ENCODE peak calls at places on chromosomes 2 and 18, in nine cellular contexts. K, Y, A, X, E, W, L, V and O are unnamed samples.
A peak's percentile ranks its signal among the peaks of the same experiment; 100 is the strongest.

GRCh38 chr2:65024149-65024829 is 31.9 kb upstream of the CEP68 start:
- DNase-seq in V (no peak), A (peak; percentile 84), X (no peak), W (peak; percentile 69), E (no peak), L (no peak), Y (no peak), K (no peak), O (no peak)

GRCh38 chr18:23627325-23627724 is 35.4 kb downstream of the ANKRD29 start:
- DNase-seq in L (no peak), Y (no peak), X (no peak), K (peak; percentile 17), E (no peak), V (peak; percentile 81), A (no peak), W (no peak), O (no peak)

GRCh38 chr2:8725838-8726237 is 44.0 kb downstream of the ID2 start:
- DNase-seq in V (no peak), W (no peak), A (no peak), K (no peak), L (no peak), X (no peak), E (no peak), Y (no peak), O (no peak)

GRCh38 chr2:11100130-11100529 is 55.1 kb upstream of the SLC66A3 start:
- DNase-seq in X (no peak), V (no peak), K (no peak), E (no peak), W (no peak), A (no peak), Y (no peak), L (no peak), O (no peak)

GRCh38 chr18:5895300-5895885 is at the start of gene TMEM200C:
- DNase-seq in E (peak; percentile 36), X (peak; percentile 34), K (no peak), A (peak; percentile 63), L (peak; percentile 52), V (no peak), W (no peak), Y (peak; percentile 33), O (no peak)

GRCh38 chr18:75538727-75539126 is 111.2 kb upstream of the SMIM21 start:
- DNase-seq in K (no peak), W (peak; percentile 83), V (no peak), Y (no peak), A (peak; percentile 83), E (no peak), L (no peak), X (no peak), O (no peak)

GRCh38 chr2:120988741-120989555 is 253.3 kb downstream of the GLI2 start:
- DNase-seq in A (no peak), X (no peak), L (no peak), K (no peak), Y (no peak), E (no peak), W (no peak), V (no peak), O (no peak)

GRCh38 chr18:47166235-47166634 is 9.9 kb downstream of the IER3IP1 start:
- DNase-seq in X (no peak), W (no peak), A (no peak), V (no peak), L (no peak), K (no peak), E (no peak), Y (no peak), O (no peak)

GRCh38 chr2:133787207-133787606 is 218.9 kb upstream of the NCKAP5 start:
- DNase-seq in Y (no peak), X (no peak), K (no peak), V (no peak), E (no peak), W (peak; percentile 40), L (no peak), A (peak; percentile 60), O (no peak)

GRCh38 chr2:20400787-20401494 is 45.9 kb upstream of the RHOB start:
- DNase-seq in W (no peak), Y (no peak), L (no peak), V (no peak), X (no peak), A (no peak), E (no peak), K (no peak), O (no peak)